ENCODE peak calls at places on chromosomes 16 and 17, in four cellular contexts. E is HCT116, D is ascending aorta, I is left ventricle myocardium inferior. M is an unnamed sample.

GRCh38 chr17:50832267-50833227 is 2.8 kb upstream of the WFIKKN2 start:
- DNase-seq in E (no peak), D (no peak), I (no peak), M (no peak)

GRCh38 chr17:50585893-50586292 is 25.4 kb downstream of the CACNA1G start:
- DNase-seq in E (no peak), D (no peak), I (no peak), M (no peak)

GRCh38 chr17:35683588-35683987 is 47.9 kb upstream of the RASL10B start:
- DNase-seq in E (no peak), D (no peak), I (no peak), M (no peak)

GRCh38 chr17:39738568-39738901 is 797 bp downstream of the GRB7 start:
- DNase-seq in E (no peak), D (no peak), I (no peak), M (no peak)

GRCh38 chr16:65717006-65717720 is 595.3 kb upstream of the CDH11 start:
- DNase-seq in E (no peak), D (no peak), I (no peak), M (no peak)

GRCh38 chr16:23754594-23755483 is at the start of gene CHP2:
- DNase-seq in E (no peak), D (no peak), I (no peak), M (no peak)

GRCh38 chr16:55021595-55022475 is 91.2 kb downstream of the IRX5 start:
- DNase-seq in E (peak; percentile 67), D (no peak), I (no peak), M (peak; percentile 75)

GRCh38 chr17:19812407-19812806 is 55.3 kb downstream of the ULK2 start:
- DNase-seq in E (no peak), D (no peak), I (no peak), M (no peak)

GRCh38 chr17:36608794-36609497 is 7.6 kb downstream of the MRM1 start:
- DNase-seq in E (peak; percentile 31), D (no peak), I (peak; percentile 27), M (no peak)

GRCh38 chr17:18267366-18267765 is 6.9 kb downstream of the MIEF2 start:
- DNase-seq in E (no peak), D (no peak), I (no peak), M (no peak)

DNA sequence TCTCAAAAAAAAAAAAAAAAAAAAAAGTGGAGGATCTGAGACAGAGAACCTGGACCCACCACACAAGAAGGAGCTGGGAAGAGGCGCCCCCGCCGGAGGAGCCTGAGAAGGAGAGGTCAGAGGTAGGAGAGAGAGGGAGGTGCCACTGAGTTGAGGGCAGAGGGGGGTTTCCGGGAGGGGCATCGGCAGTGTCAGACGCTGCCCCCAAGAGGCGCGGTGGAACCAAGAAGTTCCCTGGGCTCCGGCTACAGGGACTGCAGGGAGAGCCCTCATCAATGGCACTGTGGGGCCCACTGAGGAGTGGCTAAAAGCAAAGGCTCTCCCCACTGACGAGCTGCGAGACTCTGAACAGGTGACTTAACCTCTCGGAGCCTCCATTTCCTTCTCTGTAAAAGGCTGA is 4.2 kb downstream of the CCDC42 start:
- DNase-seq in E (no peak), D (no peak), I (no peak), M (no peak)
- H3K4me3 ChIP-seq in E (no peak overlapping the region), D (no peak overlapping the region), I (no peak overlapping the region), M (no peak overlapping the region)

GRCh38 chr17:4110152-4110551 is 32.7 kb downstream of the ZZEF1 start:
- DNase-seq in E (no peak), D (peak; percentile 2), I (no peak), M (no peak)
- H3K36me3 ChIP-seq in E (peaks cover 8% of the 10 kb centered on the region), D (peaks cover 88% of the 10 kb centered on the region), I (peaks cover 98% of the 10 kb centered on the region), M (peaks cover 27% of the 10 kb centered on the region)

GRCh38 chr17:69809331-69809730 is 265.7 kb upstream of the KCNJ16 start:
- DNase-seq in E (no peak), D (no peak), I (no peak), M (peak; percentile 16)
- H3K9me3 ChIP-seq in E (peaks cover 11% of the 10 kb centered on the region), D (no peaks in the 10 kb centered on the region), I (no peaks in the 10 kb centered on the region), M (no peaks in the 10 kb centered on the region)

GRCh38 chr17:2789700-2790099 is 6.5 kb upstream of the RAP1GAP2 start:
- DNase-seq in E (no peak), D (no peak), I (no peak), M (no peak)

GRCh38 chr17:2782030-2782429 is 14.2 kb upstream of the RAP1GAP2 start:
- DNase-seq in E (no peak), D (no peak), I (no peak), M (peak; percentile 64)

GRCh38 chr17:2784864-2785263 is 11.4 kb upstream of the RAP1GAP2 start:
- DNase-seq in E (no peak), D (no peak), I (no peak), M (no peak)

GRCh38 chr17:2783310-2784030 is 12.8 kb upstream of the RAP1GAP2 start:
- DNase-seq in E (no peak), D (no peak), I (no peak), M (no peak)

DNA sequence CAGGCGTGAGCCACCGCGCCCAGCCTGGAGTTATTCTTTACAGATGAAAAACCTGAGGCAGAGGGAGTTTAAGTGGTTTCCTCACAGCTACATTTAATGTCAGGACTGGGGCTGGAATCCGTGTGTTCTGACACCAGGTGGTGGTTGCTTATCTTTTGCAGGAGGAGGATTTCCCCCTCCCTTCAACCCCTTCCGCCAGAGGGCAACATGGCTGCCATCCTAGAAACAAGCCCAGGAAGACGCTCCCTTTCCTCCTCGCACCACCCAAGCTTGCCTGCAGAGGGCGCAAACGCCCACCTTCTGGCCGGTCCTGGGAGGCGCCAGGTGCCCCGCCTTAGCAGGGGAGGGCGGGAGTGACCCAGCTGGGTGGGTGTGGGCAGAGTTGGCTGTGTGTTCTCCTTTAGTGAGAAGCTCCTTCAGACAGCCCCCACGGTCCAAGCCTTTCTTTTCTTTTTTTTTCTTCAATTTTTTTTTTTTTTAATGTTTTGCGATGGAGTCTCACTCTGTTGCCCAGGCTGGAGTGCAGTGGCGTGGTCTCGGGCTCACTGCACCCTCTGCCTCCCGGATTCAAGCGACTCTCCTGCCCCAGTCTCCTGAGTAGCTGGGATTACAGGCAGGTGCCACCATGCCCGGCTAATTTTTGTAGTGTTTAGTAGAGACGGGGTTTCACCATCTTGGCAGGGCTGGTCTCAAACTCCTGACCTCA is 9.9 kb upstream of the RAP1GAP2 start:
- DNase-seq in E (peak; percentile 84), D (peak; percentile 77), I (peak; percentile 81), M (peak; percentile 81)
- H3K4me3 ChIP-seq in E (no peak overlapping the region), D (no peak overlapping the region), I (no peak overlapping the region), M (no peak overlapping the region)

DNA sequence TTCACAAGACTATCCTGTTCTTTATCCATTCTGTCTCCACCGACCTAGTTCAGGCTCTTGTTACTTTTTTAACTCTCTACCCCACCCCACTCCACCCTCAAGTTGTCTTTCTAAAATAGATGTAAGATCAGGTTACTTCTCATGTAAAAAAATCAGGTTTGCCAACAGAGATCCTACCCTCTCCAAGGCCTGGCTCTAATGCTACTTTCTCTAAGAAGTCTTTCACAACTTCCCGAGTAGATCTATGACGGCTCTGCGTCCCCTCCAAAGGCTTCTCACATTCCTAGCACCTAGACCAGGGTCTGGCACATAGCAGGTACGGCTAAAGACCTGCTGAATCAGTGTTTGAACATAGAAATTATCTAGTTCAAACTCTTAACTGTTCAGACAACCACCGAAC is 14.1 kb upstream of the ITGAE start:
- DNase-seq in E (no peak), D (no peak), I (no peak), M (no peak)
- H3K36me3 ChIP-seq in E (peaks cover 35% of the 10 kb centered on the region), D (peaks cover 96% of the 10 kb centered on the region), I (peaks cover 100% of the 10 kb centered on the region), M (peaks cover 12% of the 10 kb centered on the region)

GRCh38 chr17:67658265-67658664 is 59.5 kb upstream of the NOL11 start:
- DNase-seq in E (no peak), D (no peak), I (no peak), M (no peak)
- H3K9me3 ChIP-seq in E (no peaks in the 10 kb centered on the region), D (no peaks in the 10 kb centered on the region), I (peaks cover 20% of the 10 kb centered on the region), M (peaks cover 3% of the 10 kb centered on the region)

GRCh38 chr16:56584276-56584675 is 5.1 kb upstream of the MT3 start:
- DNase-seq in E (no peak), D (no peak), I (no peak), M (no peak)

GRCh38 chr16:56589141-56590039 is at the start of gene MT3:
- DNase-seq in E (no peak), D (peak; percentile 49), I (no peak), M (peak; percentile 58)

GRCh38 chr16:56593573-56594291 is 4.4 kb downstream of the MT3 start:
- DNase-seq in E (no peak), D (no peak), I (no peak), M (no peak)

GRCh38 chr16:56591377-56592060 is 2.2 kb downstream of the MT3 start:
- DNase-seq in E (no peak), D (peak; percentile 22), I (no peak), M (no peak)

GRCh38 chr16:56588781-56589140 is 567 bp upstream of the MT3 start:
- DNase-seq in E (no peak), D (peak; percentile 53), I (no peak), M (no peak)
- H3K4me3 ChIP-seq in E (no peak overlapping the region), D (peak overlapping the region; percentile 59), I (peak overlapping the region; percentile 66), M (no peak overlapping the region)

GRCh38 chr16:70662991-70663523 is 16.7 kb downstream of the IL34 start:
- DNase-seq in E (no peak), D (peak; percentile 61), I (no peak), M (no peak)
- H3K36me3 ChIP-seq in E (peaks cover 6% of the 10 kb centered on the region), D (peaks cover 51% of the 10 kb centered on the region), I (peaks cover 48% of the 10 kb centered on the region), M (peaks cover 28% of the 10 kb centered on the region)

M was measured in MG63.